ENCODE peak calls at places on chromosomes 11 and 22, in eight cellular contexts. A is Jurkat, Clone E6-1; Y is stimulated activated CD8-positive, alpha-beta memory T cell treated with anti-CD3 and anti-CD28 coated beads, Interleukin-15, amount 100 ng/mL, for 1 hour; V is NCI-H1092; T is mesendoderm; F is RPMI8226; O is stimulated activated CD4-positive, alpha-beta T cell treated with anti-CD3 and anti-CD28 coated beads, Interleukin-1b, Interleukin-23, amount 100 ng/mL, for 24 hours; J is ACHN. C is an unnamed sample.

GRCh38 chr11:128463386-128463829 is 124.0 kb downstream of the ETS1 start:
- DNase-seq in A (no peak), Y (no peak), V (no peak), T (peak), F (no peak), O (no peak), J (peak), C (no peak)

GRCh38 chr22:27060188-27060587 is 402.8 kb downstream of the MIAT start:
- DNase-seq in A (no peak), Y (no peak), V (no peak), T (no peak), F (no peak), O (no peak), J (no peak), C (no peak)

GRCh38 chr11:61083601-61084147 is 18.6 kb upstream of the CD5 start:
- DNase-seq in A (no peak), Y (no peak), V (no peak), T (no peak), F (no peak), O (no peak), J (no peak), C (no peak)

GRCh38 chr11:1083621-1084551 is 9.2 kb downstream of the MUC2 start:
- DNase-seq in A (no peak), Y (no peak), V (no peak), T (no peak), F (no peak), O (no peak), J (no peak), C (no peak)

GRCh38 chr11:86519064-86519911 is 144.6 kb downstream of the CCDC81 start:
- DNase-seq in A (no peak), Y (no peak), V (no peak), T (peak), F (no peak), O (no peak), J (no peak), C (no peak)

GRCh38 chr22:43004362-43005035 is 10.4 kb downstream of the PACSIN2 start:
- DNase-seq in A (no peak), Y (no peak), V (no peak), T (no peak), F (no peak), O (no peak), J (no peak), C (no peak)

GRCh38 chr22:38830845-38831108 is 13.1 kb downstream of the NPTXR start:
- DNase-seq in A (no peak), Y (no peak), V (no peak), T (no peak), F (no peak), O (no peak), J (no peak), C (no peak)

GRCh38 chr11:84549221-84549620 is 1077.9 kb downstream of the DLG2 start:
- DNase-seq in A (no peak), Y (no peak), V (no peak), T (no peak), F (peak), O (no peak), J (no peak), C (peak)

GRCh38 chr11:58926695-58927094 is 12.6 kb upstream of the GLYATL1 start:
- DNase-seq in A (no peak), Y (no peak), V (no peak), T (no peak), F (no peak), O (no peak), J (peak), C (no peak)

GRCh38 chr22:43635101-43635500 is 177.0 kb downstream of the EFCAB6 start:
- DNase-seq in A (no peak), Y (no peak), V (no peak), T (no peak), F (no peak), O (no peak), J (no peak), C (no peak)

GRCh38 chr11:44823006-44823405 is 96.2 kb downstream of the TSPAN18 start:
- DNase-seq in A (no peak), Y (no peak), V (no peak), T (peak), F (no peak), O (no peak), J (no peak), C (peak)

GRCh38 chr11:30328676-30329075 is 5.8 kb downstream of the ARL14EP start:
- DNase-seq in A (no peak), Y (no peak), V (no peak), T (no peak), F (no peak), O (no peak), J (no peak), C (no peak)

GRCh38 chr22:47125603-47126002 is 363.2 kb downstream of the TBC1D22A start:
- DNase-seq in A (peak), Y (no peak), V (no peak), T (peak), F (peak), O (no peak), J (no peak), C (peak)

GRCh38 chr11:43835104-43835503 is 45.5 kb upstream of the ALKBH3 start:
- DNase-seq in A (no peak), Y (no peak), V (no peak), T (no peak), F (no peak), O (no peak), J (no peak), C (no peak)

GRCh38 chr11:34783816-34784317 is 132.3 kb downstream of the APIP start:
- DNase-seq in A (no peak), Y (no peak), V (no peak), T (no peak), F (no peak), O (no peak), J (no peak), C (no peak)

GRCh38 chr22:43891360-43892182 is at the start of gene PNPLA5:
- DNase-seq in A (no peak), Y (no peak), V (no peak), T (peak), F (peak), O (no peak), J (no peak), C (no peak)

GRCh38 chr22:29112102-29112501 is 39.3 kb downstream of the KREMEN1 start:
- DNase-seq in A (no peak), Y (no peak), V (no peak), T (peak), F (no peak), O (no peak), J (no peak), C (no peak)

GRCh38 chr22:36595968-36596367 is 67.0 kb upstream of the EIF3D start:
- DNase-seq in A (no peak), Y (no peak), V (no peak), T (no peak), F (no peak), O (no peak), J (no peak), C (no peak)

GRCh38 chr11:75766449-75767227 is 1.9 kb upstream of the DGAT2 start:
- DNase-seq in A (no peak), Y (no peak), V (no peak), T (no peak), F (no peak), O (no peak), J (no peak), C (no peak)

GRCh38 chr22:45866398-45867117 is 110.4 kb downstream of the WNT7B start:
- DNase-seq in A (no peak), Y (no peak), V (no peak), T (no peak), F (no peak), O (no peak), J (no peak), C (no peak)

GRCh38 chr11:8256271-8257002 is 7.2 kb downstream of the LMO1 start:
- DNase-seq in A (no peak), Y (no peak), V (no peak), T (no peak), F (no peak), O (no peak), J (no peak), C (no peak)

GRCh38 chr22:39431821-39432251 is 25.0 kb upstream of the MGAT3 start:
- DNase-seq in A (no peak), Y (no peak), V (no peak), T (no peak), F (no peak), O (no peak), J (no peak), C (no peak)